ENCODE peak calls at places on chromosomes 1 and 21, in six cellular contexts. E is HepG2, P is K562, V is H1, J is SK-N-SH, X is GM12878. G is an unnamed sample.

GRCh38 chr1:206508956-206509355 is 1.6 kb downstream of the RASSF5 start:
- DNase-seq in E (no peak), P (no peak), V (no peak), J (no peak), X (no peak), G (no peak)

GRCh38 chr1:52191395-52191965 is 49.6 kb downstream of the ZFYVE9 start:
- DNase-seq in E (no peak), P (no peak), V (no peak), J (no peak), X (no peak), G (no peak)

GRCh38 chr1:78091215-78091813 is 45.5 kb downstream of the GIPC2 start:
- DNase-seq in E (no peak), P (peak; percentile 89), V (peak; percentile 56), J (no peak), X (no peak), G (no peak)

GRCh38 chr1:202710070-202711025 is at the start of gene SYT2:
- DNase-seq in E (no peak), P (peak; percentile 32), V (peak; percentile 81), J (peak; percentile 88), X (no peak), G (no peak)

GRCh38 chr1:48556161-48556850 is 84.3 kb upstream of the SPATA6 start:
- DNase-seq in E (no peak), P (no peak), V (no peak), J (no peak), X (no peak), G (no peak)

GRCh38 chr1:205317311-205317917 is 4.1 kb downstream of the NUAK2 start:
- DNase-seq in E (peak; percentile 59), P (no peak), V (no peak), J (peak; percentile 67), X (no peak), G (no peak)

GRCh38 chr1:185375583-185375982 is 58.5 kb upstream of the IVNS1ABP start:
- DNase-seq in E (no peak), P (peak; percentile 16), V (no peak), J (no peak), X (no peak), G (no peak)

GRCh38 chr1:36528361-36529349 is 45.9 kb upstream of the CSF3R start:
- DNase-seq in E (no peak), P (peak; percentile 36), V (peak; percentile 59), J (no peak), X (no peak), G (no peak)

GRCh38 chr21:31929548-31929947 is 56.7 kb downstream of the HUNK start:
- DNase-seq in E (peak; percentile 95), P (no peak), V (no peak), J (no peak), X (no peak), G (no peak)

GRCh38 chr1:27607239-27607804 is 3.4 kb upstream of the AHDC1 start:
- DNase-seq in E (peak; percentile 96), P (peak; percentile 89), V (peak; percentile 72), J (no peak), X (no peak), G (no peak)

GRCh38 chr1:57600424-57600823 is 176.6 kb upstream of the DAB1 start:
- DNase-seq in E (no peak), P (no peak), V (peak; percentile 70), J (no peak), X (no peak), G (no peak)

GRCh38 chr1:21069549-21069948 is 107.1 kb downstream of the EIF4G3 start:
- DNase-seq in E (peak; percentile 66), P (no peak), V (no peak), J (no peak), X (no peak), G (no peak)

GRCh38 chr21:39033878-39034589 is 149.2 kb downstream of the PSMG1 start:
- DNase-seq in E (peak; percentile 98), P (no peak), V (no peak), J (no peak), X (no peak), G (no peak)

GRCh38 chr21:45390121-45390751 is 14.7 kb upstream of the COL18A1 start:
- DNase-seq in E (no peak), P (no peak), V (no peak), J (no peak), X (no peak), G (no peak)

GRCh38 chr1:3283849-3284248 is 170.6 kb upstream of the ARHGEF16 start:
- DNase-seq in E (peak; percentile 10), P (peak; percentile 30), V (peak; percentile 88), J (peak; percentile 84), X (no peak), G (no peak)

GRCh38 chr1:117695796-117696505 is 90.1 kb downstream of the TENT5C start:
- DNase-seq in E (no peak), P (peak; percentile 45), V (no peak), J (no peak), X (no peak), G (no peak)

GRCh38 chr1:34870395-34870794 is 10.8 kb upstream of the SMIM12 start:
- DNase-seq in E (no peak), P (no peak), V (no peak), J (peak; percentile 80), X (no peak), G (no peak)

GRCh38 chr1:61641171-61641570 is 83.8 kb downstream of the TM2D1 start:
- DNase-seq in E (no peak), P (peak; percentile 31), V (no peak), J (no peak), X (no peak), G (no peak)

GRCh38 chr1:241518447-241519307 is 878 bp downstream of the FH start:
- DNase-seq in E (peak; percentile 6), P (peak; percentile 41), V (peak; percentile 61), J (no peak), X (no peak), G (no peak)

GRCh38 chr21:27277122-27277521 is 310.2 kb upstream of the ADAMTS5 start:
- DNase-seq in E (no peak), P (no peak), V (no peak), J (no peak), X (no peak), G (no peak)

GRCh38 chr1:41866285-41866684 is 52.4 kb downstream of the HIVEP3 start:
- DNase-seq in E (no peak), P (no peak), V (no peak), J (no peak), X (no peak), G (no peak)

DNA sequence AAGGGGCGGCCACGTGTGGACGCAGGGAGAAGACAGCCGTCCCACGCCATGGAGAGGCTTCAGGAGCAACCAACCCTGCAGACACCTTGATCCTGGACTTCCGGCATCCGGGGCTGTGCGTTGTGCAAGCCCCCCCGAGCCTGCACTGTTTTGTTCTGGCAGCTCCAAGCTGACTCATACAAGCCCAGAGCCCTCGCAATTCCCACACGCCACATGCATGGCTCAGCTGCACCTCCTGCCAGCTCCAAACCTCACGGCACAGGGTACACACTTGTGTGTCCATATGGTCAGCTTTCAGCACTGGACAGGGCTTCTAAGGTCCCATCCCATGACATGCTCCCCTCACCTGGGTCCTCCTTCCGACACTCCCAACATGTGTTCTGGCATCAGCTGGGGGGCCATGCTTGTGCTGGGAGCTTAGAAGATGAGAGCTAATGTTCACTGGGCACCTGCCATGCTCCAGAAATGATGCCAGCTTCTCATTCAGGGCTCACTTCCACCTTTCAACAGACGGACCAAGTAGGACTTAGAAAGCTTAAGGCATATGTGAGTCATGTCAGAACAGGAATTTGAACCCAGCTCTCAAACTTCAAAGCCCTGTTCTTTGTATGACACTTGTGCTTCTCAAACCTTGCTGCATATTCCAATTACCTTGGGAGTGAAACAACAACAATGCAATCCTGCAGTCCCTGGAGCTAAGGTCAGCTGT is 137.3 kb downstream of the PGBD5 start:
- DNase-seq in E (peak; percentile 11), P (peak; percentile 11), V (no peak), J (no peak), X (no peak), G (no peak)
- TF ChIP-seq JUND in E (no peak), P (no peak), V (no peak), J (no peak), X (no peak), G (no peak)

GRCh38 chr1:46202975-46203737 is at the start of gene LURAP1:
- DNase-seq in E (no peak), P (peak; percentile 81), V (peak; percentile 83), J (peak; percentile 84), X (no peak), G (no peak)
- H3K27ac ChIP-seq in E (no peak within 1 kb of the TSS), P (no peak within 1 kb of the TSS), V (no peak within 1 kb of the TSS), J (no peak within 1 kb of the TSS), X (no peak within 1 kb of the TSS), G (no peak within 1 kb of the TSS)

GRCh38 chr21:25984538-25984937 is 186.0 kb downstream of the APP start:
- DNase-seq in E (no peak), P (no peak), V (no peak), J (no peak), X (no peak), G (no peak)
- TF ChIP-seq JUND in E (no peak), P (no peak), V (no peak), J (no peak), X (no peak), G (no peak)

GRCh38 chr1:93179886-93180722 is at the start of gene TMED5:
- DNase-seq in E (peak; percentile 95), P (peak; percentile 98), V (peak; percentile 91), J (peak; percentile 94), X (peak; percentile 90), G (peak; percentile 94)

GRCh38 chr1:93180723-93181613 is at the start of gene CCDC18:
- DNase-seq in E (peak; percentile 21), P (peak; percentile 79), V (no peak), J (peak; percentile 49), X (peak; percentile 56), G (peak; percentile 36)

GRCh38 chr1:93172778-93173177 is 7.4 kb downstream of the TMED5 start:
- DNase-seq in E (peak; percentile 63), P (no peak), V (no peak), J (no peak), X (no peak), G (no peak)

GRCh38 chr1:93178418-93178817 is 1.8 kb downstream of the TMED5 start:
- DNase-seq in E (peak; percentile 43), P (peak; percentile 41), V (no peak), J (peak; percentile 22), X (no peak), G (no peak)

DNA sequence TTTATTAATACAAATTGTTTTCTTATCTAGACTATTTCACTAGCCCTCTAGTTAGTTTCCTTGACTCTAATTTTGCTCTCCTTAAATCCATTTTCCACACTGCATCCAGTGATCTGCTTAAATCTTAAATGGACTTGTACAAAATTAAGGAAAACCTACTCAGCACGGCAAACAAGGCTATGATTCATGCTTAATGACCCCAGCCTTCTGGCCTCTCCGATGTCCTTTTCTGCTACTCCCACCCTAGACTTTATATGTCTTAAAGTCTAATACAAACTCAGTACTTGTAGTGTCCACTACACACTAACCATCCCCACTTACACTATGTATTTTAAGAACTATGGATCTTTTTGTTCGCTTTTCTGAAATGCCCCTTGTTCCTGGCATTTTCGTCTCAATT is 2.2 kb downstream of the TMED5 start:
- DNase-seq in E (no peak), P (peak; percentile 42), V (no peak), J (no peak), X (no peak), G (no peak)
- H3K27ac ChIP-seq in E (peak overlapping the region; percentile 95), P (peak overlapping the region; percentile 97), V (no peak overlapping the region), J (peak overlapping the region; percentile 56), X (peak overlapping the region; percentile 99), G (no peak overlapping the region)

GRCh38 chr1:31416101-31416736 is 3.2 kb downstream of the SERINC2 start:
- DNase-seq in E (no peak), P (no peak), V (no peak), J (no peak), X (no peak), G (no peak)
- TF ChIP-seq JUND in E (no peak), P (no peak), V (no peak), J (no peak), X (no peak), G (no peak)

G was measured in HCT116.